ENCODE peak calls at places on chromosomes 11 and 22, in five cellular contexts. Z is EH; K is GM23338; M is activated naive CD8-positive, alpha-beta T cell treated with anti-CD3 and anti-CD28 coated beads for 36 hours; Y is activated T-helper 9 cell treated with anti-CD3 and anti-CD28 coated beads, Interleukin-2, amount 50 U/mL, for 16 hours. X is an unnamed sample.

GRCh38 chr11:81915045-81915444 is 818.6 kb downstream of the FAM181B start:
- DNase-seq in M (no peak), Z (no peak), K (no peak), Y (no peak), X (no peak)

GRCh38 chr11:16604784-16605439 is 133.5 kb upstream of the C11orf58 start:
- DNase-seq in Z (peak; percentile 58), M (no peak), K (peak; percentile 53), Y (no peak), X (no peak)

GRCh38 chr22:31275018-31275417 is 17.3 kb downstream of the PIK3IP1 start:
- DNase-seq in Y (no peak), M (no peak), Z (no peak), K (no peak), X (no peak)

GRCh38 chr11:101459020-101459419 is 124.8 kb downstream of the TRPC6 start:
- DNase-seq in M (no peak), K (no peak), Y (no peak), Z (no peak), X (no peak)

GRCh38 chr11:31240340-31240904 is 129.1 kb downstream of the DCDC1 start:
- DNase-seq in Z (peak; percentile 30), Y (no peak), K (peak; percentile 80), M (peak; percentile 1), X (peak; percentile 63)

GRCh38 chr11:69010361-69010891 is 2.6 kb downstream of the MRGPRF start:
- DNase-seq in Z (peak; percentile 54), Y (no peak), K (no peak), M (no peak), X (peak; percentile 19)

GRCh38 chr11:92504534-92504933 is 279.9 kb downstream of the FAT3 start:
- DNase-seq in Y (no peak), M (no peak), Z (no peak), K (no peak), X (no peak)

GRCh38 chr22:29377979-29378378 is 10.4 kb downstream of the AP1B1 start:
- DNase-seq in K (no peak), M (no peak), Y (no peak), Z (no peak), X (peak; percentile 93)

GRCh38 chr22:43946391-43946680 is 8.9 kb upstream of the SAMM50 start:
- DNase-seq in K (no peak), Z (peak; percentile 28), M (no peak), Y (no peak), X (no peak)

GRCh38 chr22:22422629-22423112 is 85.9 kb downstream of the ZNF280B start:
- DNase-seq in Y (peak; percentile 36), K (peak; percentile 84), Z (peak; percentile 56), M (peak; percentile 64), X (peak; percentile 48)

GRCh38 chr11:8773916-8774537 is 91.4 kb downstream of the RPL27A start:
- DNase-seq in Z (no peak), Y (no peak), K (no peak), M (no peak), X (no peak)

GRCh38 chr22:38038426-38038825 is 18.8 kb upstream of the PICK1 start:
- DNase-seq in Z (no peak), Y (no peak), M (no peak), K (no peak), X (no peak)

GRCh38 chr11:120248551-120249278 is 8.8 kb downstream of the POU2F3 start:
- DNase-seq in M (no peak), Y (no peak), K (no peak), Z (peak; percentile 65), X (peak; percentile 86)

GRCh38 chr11:45618897-45619296 is 46.5 kb downstream of the CHST1 start:
- DNase-seq in K (no peak), M (no peak), Z (no peak), Y (no peak), X (no peak)

GRCh38 chr22:45608763-45609180 is 62.9 kb upstream of the ATXN10 start:
- DNase-seq in Y (no peak), K (no peak), M (peak; percentile 7), Z (peak; percentile 93), X (peak; percentile 87)

GRCh38 chr22:43892183-43892894 is 526 bp upstream of the PNPLA5 start:
- DNase-seq in Y (no peak), M (no peak), Z (no peak), K (peak; percentile 61), X (no peak)

GRCh38 chr22:38843716-38844660 is at the start of gene NPTXR:
- DNase-seq in Y (peak; percentile 32), K (peak; percentile 69), Z (peak; percentile 56), M (peak; percentile 46), X (peak; percentile 42)

GRCh38 chr11:123590296-123590912 is 64.0 kb downstream of the SCN3B start:
- DNase-seq in K (no peak), Y (no peak), M (no peak), Z (peak; percentile 83), X (peak; percentile 93)

GRCh38 chr22:25840883-25841282 is 98.9 kb downstream of the MYO18B start:
- DNase-seq in Y (no peak), Z (no peak), M (no peak), K (no peak), X (no peak)

GRCh38 chr11:65383778-65384177 is 1.3 kb upstream of the SLC25A45 start:
- DNase-seq in Y (no peak), Z (no peak), M (no peak), K (no peak), X (peak; percentile 12)

GRCh38 chr11:64074239-64074638 is 38.5 kb downstream of the FLRT1 start:
- DNase-seq in Y (no peak), M (no peak), Z (peak; percentile 7), K (no peak), X (no peak)

GRCh38 chr22:21945453-21946261 is 7.0 kb downstream of the PPM1F start:
- DNase-seq in K (no peak), M (no peak), Y (no peak), Z (no peak), X (no peak)

GRCh38 chr11:123034587-123034986 is 27.3 kb downstream of the HSPA8 start:
- DNase-seq in K (no peak), M (no peak), Y (no peak), Z (no peak), X (no peak)

GRCh38 chr11:20443596-20443995 is 56.1 kb downstream of the PRMT3 start:
- DNase-seq in Z (peak; percentile 46), K (peak; percentile 40), Y (no peak), M (no peak), X (peak; percentile 41)

GRCh38 chr11:77267910-77268309 is 33.6 kb downstream of the GDPD4 start:
- DNase-seq in K (no peak), Y (no peak), Z (peak; percentile 88), M (no peak), X (no peak)

GRCh38 chr11:64842366-64842759 is 2.1 kb downstream of the CDC42BPG start:
- DNase-seq in Z (no peak), K (no peak), Y (no peak), M (no peak), X (peak; percentile 38)

GRCh38 chr11:93330446-93330984 is at the start of gene DEUP1:
- DNase-seq in Z (peak; percentile 12), Y (no peak), M (peak; percentile 28), K (peak; percentile 59), X (peak; percentile 22)

GRCh38 chr11:23540101-23540561 is 679.9 kb upstream of the CCDC179 start:
- DNase-seq in M (no peak), Z (peak; percentile 61), K (peak; percentile 72), Y (no peak), X (peak; percentile 79)

GRCh38 chr11:3122775-3123201 is 42.3 kb downstream of the OSBPL5 start:
- DNase-seq in K (no peak), Y (no peak), Z (no peak), M (no peak), X (no peak)

GRCh38 chr22:39527481-39527961 is 5.0 kb downstream of the RPS19BP1 start:
- DNase-seq in Y (no peak), M (no peak), Z (peak; percentile 15), K (peak; percentile 51), X (peak; percentile 19)

GRCh38 chr11:85643255-85643654 is 4.5 kb upstream of the TMEM126A start:
- DNase-seq in K (peak; percentile 11), Y (no peak), Z (no peak), M (no peak), X (peak; percentile 46)

X was measured in PC-3.